ENCODE peak calls at places on chromosomes 3 and 15, in eight cellular contexts. M is Calu3, L is memory B cell, H is posterior cingulate gyrus, T is left ventricle myocardium inferior, R is GM13977, S is mucosa of gallbladder, N is kidney tubule cell. J is an unnamed sample.

GRCh38 chr15:98085003-98085639 is 124.6 kb downstream of the ARRDC4 start:
- DNase-seq in M (peak; percentile 61), L (peak; percentile 14), H (peak; percentile 24), T (no peak), R (peak; percentile 40), S (peak; percentile 62), N (peak; percentile 66), J (peak; percentile 0)

GRCh38 chr15:99315636-99316035 is 64.4 kb downstream of the LRRC28 start:
- DNase-seq in M (no peak), L (no peak), H (no peak), T (no peak), R (no peak), S (no peak), N (peak; percentile 74), J (no peak)

GRCh38 chr15:90957105-90957790 is 2.6 kb downstream of the RCCD1 start:
- DNase-seq in M (no peak), L (no peak), H (no peak), T (no peak), R (no peak), S (no peak), N (peak; percentile 47), J (peak; percentile 13)

GRCh38 chr3:71704915-71705314 is 20.3 kb downstream of the EIF4E3 start:
- DNase-seq in M (no peak), L (no peak), H (no peak), T (no peak), R (no peak), S (no peak), N (no peak), J (no peak)

GRCh38 chr3:124363451-124363850 is 366.8 kb upstream of the UMPS start:
- DNase-seq in M (no peak), L (no peak), H (no peak), T (no peak), R (no peak), S (no peak), N (peak; percentile 44), J (no peak)

GRCh38 chr15:88440021-88440420 is 27.2 kb downstream of the MRPL46 start:
- DNase-seq in M (peak; percentile 8), L (no peak), H (no peak), T (no peak), R (no peak), S (no peak), N (peak; percentile 91), J (no peak)

GRCh38 chr3:55742027-55742710 is 255.1 kb upstream of the WNT5A start:
- DNase-seq in M (no peak), L (no peak), H (no peak), T (no peak), R (no peak), S (no peak), N (no peak), J (no peak)

GRCh38 chr3:105791919-105792786 is 76.7 kb downstream of the CBLB start:
- DNase-seq in M (no peak), L (no peak), H (no peak), T (peak; percentile 80), R (no peak), S (peak; percentile 46), N (peak; percentile 2), J (no peak)

GRCh38 chr15:60972866-60973265 is 256.2 kb downstream of the RORA start:
- DNase-seq in M (no peak), L (no peak), H (no peak), T (no peak), R (no peak), S (no peak), N (peak; percentile 47), J (no peak)

GRCh38 chr3:31495971-31496370 is 36.8 kb upstream of the STT3B start:
- DNase-seq in M (no peak), L (no peak), H (no peak), T (no peak), R (no peak), S (no peak), N (peak; percentile 6), J (no peak)

GRCh38 chr3:184481924-184482671 is 79.5 kb upstream of the EPHB3 start:
- DNase-seq in M (no peak), L (no peak), H (no peak), T (no peak), R (no peak), S (no peak), N (no peak), J (peak; percentile 17)

GRCh38 chr3:140441006-140441405 is 236.9 kb upstream of the TRIM42 start:
- DNase-seq in M (peak; percentile 49), L (no peak), H (no peak), T (no peak), R (no peak), S (no peak), N (peak; percentile 93), J (no peak)

GRCh38 chr15:84975871-84976351 is 5.7 kb upstream of the PDE8A start:
- DNase-seq in M (no peak), L (no peak), H (no peak), T (no peak), R (no peak), S (no peak), N (no peak), J (no peak)

GRCh38 chr3:80649170-80649569 is 881.4 kb upstream of the ROBO1 start:
- DNase-seq in M (no peak), L (no peak), H (no peak), T (no peak), R (no peak), S (no peak), N (no peak), J (no peak)

GRCh38 chr15:71530116-71530515 is 280.2 kb upstream of the NR2E3 start:
- DNase-seq in M (no peak), L (no peak), H (no peak), T (no peak), R (no peak), S (no peak), N (no peak), J (no peak)

GRCh38 chr3:60365360-60365759 is 885.9 kb downstream of the FHIT start:
- DNase-seq in M (no peak), L (no peak), H (no peak), T (no peak), R (peak; percentile 20), S (no peak), N (peak; percentile 10), J (no peak)

J was measured in DMS79 treated with DMSO at 0.1 percent for 48 hours.